ENCODE peak calls at places on chromosomes 12 and 14, in seven cellular contexts. C is CD8-positive, alpha-beta T cell; T is neural progenitor cell; S is WTC11; U is GM12865; L is neural crest cell; G is astrocyte of the spinal cord. P is an unnamed sample.
A peak's percentile ranks its signal among the peaks of the same experiment; 100 is the strongest.

GRCh38 chr12:64236549-64236948 is 14.5 kb upstream of the KICS2 start:
- DNase-seq in C (no peak), T (no peak), S (no peak), U (no peak), L (no peak), G (peak; percentile 40), P (no peak)

GRCh38 chr14:68816183-68816942 is 23.5 kb upstream of the ZFP36L1 start:
- DNase-seq in C (peak; percentile 92), T (peak; percentile 95), S (peak; percentile 94), U (peak; percentile 97), L (peak; percentile 99), G (peak; percentile 93), P (peak; percentile 92)

GRCh38 chr12:3753549-3754284 is 808 bp upstream of the CRACR2A start:
- DNase-seq in C (no peak), T (no peak), S (no peak), U (peak; percentile 21), L (no peak), G (no peak), P (no peak)

GRCh38 chr12:127803545-127803944 is 463.4 kb upstream of the TMEM132C start:
- DNase-seq in C (no peak), T (no peak), S (no peak), U (no peak), L (no peak), G (peak; percentile 12), P (no peak)

GRCh38 chr14:81392976-81393643 is 7.0 kb downstream of the STON2 start:
- DNase-seq in C (no peak), T (no peak), S (no peak), U (no peak), L (no peak), G (no peak), P (no peak)

GRCh38 chr12:124497658-124498057 is 69.8 kb downstream of the NCOR2 start:
- DNase-seq in C (no peak), T (no peak), S (no peak), U (no peak), L (no peak), G (peak; percentile 81), P (peak; percentile 72)

GRCh38 chr14:53062856-53063255 is 90.3 kb downstream of the DDHD1 start:
- DNase-seq in C (no peak), T (no peak), S (no peak), U (no peak), L (no peak), G (peak; percentile 29), P (no peak)

GRCh38 chr12:70185301-70185700 is 57.9 kb upstream of the CNOT2 start:
- DNase-seq in C (no peak), T (no peak), S (no peak), U (no peak), L (no peak), G (no peak), P (no peak)

GRCh38 chr12:26125451-26126339 is 858 bp upstream of the BHLHE41 start:
- DNase-seq in C (peak; percentile 13), T (peak; percentile 82), S (peak; percentile 69), U (peak; percentile 45), L (peak; percentile 43), G (peak; percentile 75), P (peak; percentile 56)

GRCh38 chr14:75303415-75303814 is 24.8 kb downstream of the FOS start:
- DNase-seq in C (peak; percentile 71), T (peak; percentile 83), S (peak; percentile 49), U (peak; percentile 78), L (peak; percentile 58), G (peak; percentile 69), P (peak; percentile 69)

GRCh38 chr12:1628671-1629337 is at the start of gene WNT5B:
- DNase-seq in C (no peak), T (peak; percentile 42), S (no peak), U (no peak), L (no peak), G (no peak), P (no peak)

GRCh38 chr12:99157946-99158345 is 489.6 kb upstream of the GARIN6 start:
- DNase-seq in C (no peak), T (no peak), S (no peak), U (no peak), L (no peak), G (peak; percentile 76), P (no peak)

GRCh38 chr14:78188882-78189281 is 18.7 kb downstream of the NRXN3 start:
- DNase-seq in C (no peak), T (no peak), S (no peak), U (no peak), L (no peak), G (no peak), P (no peak)

GRCh38 chr14:22549981-22550670 is 38.9 kb downstream of the DAD1 start:
- DNase-seq in C (peak; percentile 68), T (no peak), S (no peak), U (peak; percentile 94), L (no peak), G (peak; percentile 74), P (peak; percentile 58)

DNA sequence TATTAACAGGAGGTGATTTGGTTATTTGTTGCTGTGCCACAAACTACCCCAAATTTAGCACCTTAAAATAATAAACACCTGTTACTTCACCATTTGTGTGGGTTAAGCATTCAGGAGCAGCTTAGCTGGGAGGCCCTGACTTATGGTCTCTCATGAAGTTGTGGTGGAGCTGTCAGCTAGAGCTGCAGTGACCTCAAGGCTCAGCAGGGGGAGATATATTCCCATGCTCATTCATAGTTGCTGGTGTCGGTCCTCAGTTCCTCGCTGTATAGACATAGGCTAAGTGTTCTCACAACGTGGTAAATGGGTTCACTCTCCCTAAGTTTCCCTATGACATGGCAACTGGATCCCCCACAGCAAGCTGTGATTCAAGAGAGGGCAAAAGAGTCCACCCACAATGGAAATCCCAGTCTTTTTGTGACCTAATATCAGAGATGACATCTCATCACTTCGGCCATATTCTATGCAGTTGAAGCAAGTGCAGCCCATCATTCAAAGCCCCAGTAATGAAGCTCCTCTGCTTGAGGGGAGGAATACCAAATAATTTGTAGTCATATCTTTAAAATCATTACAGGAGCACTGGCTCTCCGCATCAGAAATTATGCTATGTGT is 41.1 kb downstream of the PRB3 start:
- DNase-seq in C (no peak), T (peak; percentile 77), S (peak; percentile 76), U (peak; percentile 63), L (peak; percentile 53), G (peak; percentile 54), P (peak; percentile 15)
- TF ChIP-seq CTCF in C (no peak), T (peak; percentile 80), S (peak; percentile 60), U (peak; percentile 78), L (peak; percentile 92), G (peak; percentile 85), P (peak; percentile 72)

DNA sequence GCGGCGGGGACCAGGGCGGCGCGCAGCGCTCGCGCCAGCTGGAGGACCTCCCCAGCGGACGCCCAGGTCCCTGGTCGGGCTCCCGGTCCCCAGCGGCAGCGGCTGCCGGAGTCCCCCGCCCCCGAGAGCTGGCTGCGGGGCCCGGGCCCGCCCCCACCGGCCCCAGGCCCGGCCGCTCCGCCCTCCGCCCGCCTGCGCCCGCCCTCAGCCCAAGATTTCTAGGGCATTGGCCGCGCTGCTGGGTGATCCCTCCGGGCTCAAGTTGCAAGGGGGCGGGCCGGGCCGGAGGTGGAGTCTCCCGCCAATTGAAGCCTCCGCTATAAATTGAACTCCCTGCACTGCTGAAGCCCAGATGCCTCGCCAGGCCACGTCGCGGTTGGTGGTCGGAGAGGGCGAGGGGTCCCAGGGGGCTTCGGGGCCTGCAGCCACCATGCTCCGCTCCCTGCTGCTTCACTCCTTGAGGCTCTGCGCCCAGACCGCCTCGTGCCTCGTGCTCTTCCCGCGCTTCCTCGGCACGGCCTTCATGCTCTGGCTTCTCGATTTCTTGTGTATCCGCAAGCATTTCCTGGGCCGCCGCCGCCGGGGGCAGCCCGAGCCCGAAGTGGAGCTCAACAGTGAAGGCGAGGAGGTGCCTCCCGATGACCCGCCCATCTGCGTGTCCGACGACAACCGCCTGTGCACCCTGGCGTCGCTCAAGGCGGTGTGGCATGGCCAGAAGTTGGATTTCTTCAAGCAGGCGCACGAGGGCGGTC is at the start of gene DIO3:
- DNase-seq in C (no peak), T (peak; percentile 96), S (peak; percentile 90), U (no peak), L (peak; percentile 67), G (no peak), P (no peak)
- TF ChIP-seq CTCF in C (no peak), T (no peak), S (no peak), U (no peak), L (no peak), G (no peak), P (no peak)

DNA sequence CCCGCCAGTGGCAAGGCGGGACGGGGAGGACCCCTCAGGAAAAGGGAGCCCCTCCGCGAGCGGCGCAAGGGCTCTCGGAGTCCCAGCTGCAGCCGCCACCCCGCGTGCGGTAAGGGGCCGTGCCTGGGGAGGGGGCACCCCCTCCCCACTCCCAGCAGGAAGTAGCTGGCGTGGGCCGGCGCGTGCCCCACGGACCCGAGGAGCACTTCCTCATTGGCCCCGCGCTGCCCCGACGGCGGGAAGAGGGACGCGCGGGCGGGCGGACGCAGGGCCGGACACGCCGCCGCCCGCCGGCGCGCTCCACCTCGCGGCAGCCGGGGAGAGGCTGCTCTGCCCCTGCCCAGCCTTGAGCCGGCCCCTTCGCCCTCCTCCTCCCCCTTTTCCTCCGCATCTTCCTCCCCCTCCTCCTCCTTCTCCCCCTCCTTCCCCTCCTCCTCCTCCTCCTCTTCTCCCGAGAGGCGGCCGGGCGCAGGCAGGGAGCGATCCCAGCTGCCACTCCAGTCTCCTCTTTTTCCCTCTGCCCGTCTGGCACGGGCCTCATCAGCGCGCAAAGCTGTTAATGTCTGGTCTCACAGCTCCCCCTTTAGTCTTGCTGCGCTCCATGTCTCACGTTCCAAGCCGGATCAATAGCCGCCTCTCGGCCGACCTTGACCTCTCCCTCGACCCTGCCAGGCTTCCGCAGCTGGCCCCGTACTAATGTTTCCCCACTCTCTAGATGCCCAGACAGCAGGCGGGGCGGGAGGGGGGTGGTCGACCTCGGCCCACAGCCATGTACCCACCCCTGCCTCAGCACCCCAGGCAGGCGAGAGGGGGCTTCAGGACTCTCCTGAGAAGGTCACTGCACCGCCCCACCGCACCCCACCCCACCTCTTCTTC is 2.6 kb upstream of the BCL11B start:
- DNase-seq in C (peak; percentile 60), T (peak; percentile 97), S (peak; percentile 93), U (peak; percentile 45), L (peak; percentile 80), G (peak; percentile 71), P (peak; percentile 67)
- TF ChIP-seq CTCF in C (peak; percentile 50), T (peak; percentile 65), S (no peak), U (peak; percentile 4), L (peak; percentile 64), G (peak; percentile 44), P (peak; percentile 26)

GRCh38 chr14:70152081-70152480 is 36.7 kb downstream of the SLC8A3 start:
- DNase-seq in C (no peak), T (no peak), S (no peak), U (no peak), L (no peak), G (no peak), P (no peak)

GRCh38 chr14:70148911-70149675 is 39.7 kb downstream of the SLC8A3 start:
- DNase-seq in C (no peak), T (no peak), S (no peak), U (no peak), L (no peak), G (no peak), P (peak; percentile 8)

GRCh38 chr14:70152704-70153103 is 36.0 kb downstream of the SLC8A3 start:
- DNase-seq in C (no peak), T (peak; percentile 52), S (no peak), U (no peak), L (no peak), G (no peak), P (no peak)

DNA sequence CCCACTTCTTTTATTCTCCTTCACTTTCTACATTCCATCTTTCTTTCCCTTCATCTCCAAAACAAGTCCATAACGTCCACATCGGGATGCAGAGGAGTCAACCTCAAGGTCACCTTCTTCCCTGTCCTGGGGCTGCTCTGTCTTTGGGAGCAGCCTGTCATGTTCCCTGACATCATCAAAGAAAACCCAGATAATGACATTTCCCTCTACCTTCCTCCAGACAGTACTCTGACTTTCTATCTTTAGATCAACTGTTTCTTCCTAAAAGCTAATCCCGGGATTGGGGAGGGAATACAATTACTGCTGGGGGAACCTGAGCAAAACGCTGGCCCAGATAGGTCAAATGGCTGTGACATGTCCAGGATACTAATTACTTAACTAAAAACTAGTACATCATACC is 39.0 kb downstream of the SLC8A3 start:
- DNase-seq in C (no peak), T (no peak), S (no peak), U (no peak), L (no peak), G (no peak), P (no peak)
- TF ChIP-seq CTCF in C (no peak), T (no peak), S (no peak), U (no peak), L (no peak), G (no peak), P (no peak)